ENCODE peak calls at places on chromosomes 1 and 21, in four cellular contexts. One of them, this sample, is unnamed.

GRCh38 chr1:9295884-9296283 is 3.2 kb downstream of the SPSB1 start:
- DNase-seq in WTC11: no peak
- DNase-seq in K562: no peak
- DNase-seq in SK-N-SH: no peak
- DNase-seq in this sample: no peak

GRCh38 chr1:223462047-223462446 is 68.8 kb downstream of the CCDC185 start:
- DNase-seq in WTC11: no peak
- DNase-seq in K562: no peak
- DNase-seq in SK-N-SH: no peak
- DNase-seq in this sample: no peak

GRCh38 chr1:156246762-156247459 is 945 bp downstream of the PAQR6 start:
- DNase-seq in WTC11: no peak
- DNase-seq in K562: peak
- DNase-seq in SK-N-SH: no peak
- DNase-seq in this sample: no peak

GRCh38 chr1:200896571-200897187 is 2.0 kb downstream of the INAVA start:
- DNase-seq in WTC11: no peak
- DNase-seq in K562: no peak
- DNase-seq in SK-N-SH: no peak
- DNase-seq in this sample: no peak

GRCh38 chr1:5507340-5507739 is 484.9 kb downstream of the NPHP4 start:
- DNase-seq in WTC11: no peak
- DNase-seq in K562: no peak
- DNase-seq in SK-N-SH: no peak
- DNase-seq in this sample: no peak

GRCh38 chr1:37338658-37339057 is 135.7 kb upstream of the ZC3H12A start:
- DNase-seq in WTC11: no peak
- DNase-seq in K562: no peak
- DNase-seq in SK-N-SH: peak
- DNase-seq in this sample: no peak

GRCh38 chr1:195345149-195345548 is 1263.1 kb downstream of the KCNT2 start:
- DNase-seq in WTC11: peak
- DNase-seq in K562: no peak
- DNase-seq in SK-N-SH: no peak
- DNase-seq in this sample: no peak

GRCh38 chr1:34759472-34760357 is at the start of gene GJB4:
- DNase-seq in WTC11: no peak
- DNase-seq in K562: no peak
- DNase-seq in SK-N-SH: no peak
- DNase-seq in this sample: no peak

GRCh38 chr1:8120693-8121260 is 94.7 kb upstream of the ERRFI1 start:
- DNase-seq in WTC11: no peak
- DNase-seq in K562: no peak
- DNase-seq in SK-N-SH: no peak
- DNase-seq in this sample: peak

GRCh38 chr1:235999259-235999925 is 65.5 kb downstream of the NID1 start:
- DNase-seq in WTC11: no peak
- DNase-seq in K562: no peak
- DNase-seq in SK-N-SH: no peak
- DNase-seq in this sample: peak

GRCh38 chr21:26293291-26293946 is 122.8 kb upstream of the APP start:
- DNase-seq in WTC11: no peak
- DNase-seq in K562: no peak
- DNase-seq in SK-N-SH: no peak
- DNase-seq in this sample: no peak
- TF ChIP-seq USF1 in WTC11: no peak
- TF ChIP-seq USF1 in K562: no peak
- TF ChIP-seq USF1 in SK-N-SH: no peak
- TF ChIP-seq USF1 in this sample: no peak

DNA sequence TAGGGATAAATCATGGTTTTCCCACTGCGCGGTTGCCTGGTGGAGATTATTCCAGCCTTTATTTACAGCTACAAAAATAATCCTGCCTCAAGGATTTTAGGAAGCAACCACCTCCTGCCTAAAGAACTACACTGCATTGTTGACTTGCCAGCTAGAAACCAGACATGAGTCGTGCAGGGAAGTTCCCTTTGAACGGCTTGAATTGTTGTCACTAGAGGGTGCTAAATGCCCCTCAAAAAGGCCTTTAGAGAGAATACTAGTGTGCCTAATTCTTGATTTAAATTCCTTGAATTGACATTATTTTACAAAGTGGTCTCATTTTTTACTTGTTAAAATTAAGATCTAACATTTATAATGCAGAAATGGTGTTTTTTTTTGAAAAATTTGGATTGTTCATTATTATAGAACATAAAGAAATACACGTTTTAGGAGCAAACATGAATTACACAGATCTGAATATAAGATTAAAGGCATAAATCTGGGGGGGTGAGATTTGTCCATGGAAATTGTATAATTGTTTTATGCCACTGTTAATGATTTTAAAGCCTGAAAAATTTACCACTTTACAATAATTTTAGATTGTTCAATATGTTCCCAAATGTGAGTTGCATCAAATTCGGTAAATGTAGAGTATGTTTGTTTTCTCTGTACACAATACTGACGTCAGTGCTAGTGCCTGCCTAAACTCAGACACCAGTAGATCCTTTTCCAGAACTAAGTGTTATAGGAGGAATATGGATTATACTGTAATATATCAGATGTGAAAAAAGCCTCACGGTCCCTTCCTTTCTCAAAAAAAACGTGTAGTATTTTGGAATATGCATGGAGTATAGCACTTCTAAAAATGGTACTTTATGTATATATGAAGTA is 7.6 kb upstream of the ERG start:
- DNase-seq in WTC11: no peak
- DNase-seq in K562: no peak
- DNase-seq in SK-N-SH: peak
- DNase-seq in this sample: no peak
- TF ChIP-seq USF1 in WTC11: no peak
- TF ChIP-seq USF1 in K562: no peak
- TF ChIP-seq USF1 in SK-N-SH: no peak
- TF ChIP-seq USF1 in this sample: no peak

GRCh38 chr1:21590116-21590905 is 78.8 kb downstream of the RAP1GAP start:
- DNase-seq in WTC11: no peak
- DNase-seq in K562: no peak
- DNase-seq in SK-N-SH: peak
- DNase-seq in this sample: no peak
- TF ChIP-seq USF1 in WTC11: no peak
- TF ChIP-seq USF1 in K562: no peak
- TF ChIP-seq USF1 in SK-N-SH: no peak
- TF ChIP-seq USF1 in this sample: no peak

GRCh38 chr1:214187152-214187900 is 93.6 kb upstream of the SMYD2 start:
- DNase-seq in WTC11: peak
- DNase-seq in K562: no peak
- DNase-seq in SK-N-SH: peak
- DNase-seq in this sample: no peak
- TF ChIP-seq USF1 in WTC11: no peak
- TF ChIP-seq USF1 in K562: no peak
- TF ChIP-seq USF1 in SK-N-SH: no peak
- TF ChIP-seq USF1 in this sample: no peak

DNA sequence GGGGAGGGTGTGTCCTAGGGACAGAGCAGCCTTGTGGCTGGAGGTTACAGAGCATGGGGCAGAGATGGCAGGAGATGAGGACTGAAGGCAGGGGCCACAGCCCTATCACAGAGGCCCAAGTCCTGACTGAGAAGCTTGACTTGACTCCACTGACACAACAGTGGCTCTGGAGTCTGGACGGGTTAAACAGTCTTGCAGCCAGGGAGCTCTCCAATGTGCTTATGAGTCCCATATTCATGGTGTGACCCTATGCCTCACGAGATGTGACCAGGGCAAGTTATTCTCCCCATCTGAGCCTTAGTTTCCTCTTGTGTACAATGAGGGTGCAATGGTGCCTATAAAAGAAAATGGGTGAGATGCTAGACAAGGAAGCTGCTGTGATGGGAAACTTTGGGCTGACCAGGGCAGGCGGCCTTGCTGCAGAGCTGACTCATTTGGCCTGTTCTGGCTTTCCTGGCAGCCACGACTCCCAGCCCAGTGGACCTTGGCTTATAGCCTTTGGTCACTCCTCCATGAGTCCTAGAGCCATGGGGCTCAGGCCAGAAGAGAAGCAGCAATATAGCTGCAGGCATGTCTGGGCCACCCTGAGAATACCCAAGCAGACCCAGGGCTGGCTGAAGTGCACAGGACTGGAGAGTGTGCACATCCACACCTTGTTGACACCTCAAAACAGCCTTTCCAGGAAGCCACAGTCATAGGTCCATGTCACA is 2.8 kb upstream of the TTC22 start:
- DNase-seq in WTC11: no peak
- DNase-seq in K562: no peak
- DNase-seq in SK-N-SH: no peak
- DNase-seq in this sample: no peak
- TF ChIP-seq USF1 in WTC11: no peak
- TF ChIP-seq USF1 in K562: no peak
- TF ChIP-seq USF1 in SK-N-SH: no peak
- TF ChIP-seq USF1 in this sample: no peak

GRCh38 chr1:89941110-89941770 is 53.7 kb upstream of the ZNF326 start:
- DNase-seq in WTC11: no peak
- DNase-seq in K562: peak
- DNase-seq in SK-N-SH: no peak
- DNase-seq in this sample: peak
- TF ChIP-seq USF1 in WTC11: no peak
- TF ChIP-seq USF1 in K562: no peak
- TF ChIP-seq USF1 in SK-N-SH: no peak
- TF ChIP-seq USF1 in this sample: no peak

GRCh38 chr1:161072751-161073449 is 3.2 kb upstream of the ARHGAP30 start:
- DNase-seq in WTC11: no peak
- DNase-seq in K562: no peak
- DNase-seq in SK-N-SH: no peak
- DNase-seq in this sample: no peak

GRCh38 chr1:161073474-161074121 is 3.9 kb upstream of the ARHGAP30 start:
- DNase-seq in WTC11: no peak
- DNase-seq in K562: no peak
- DNase-seq in SK-N-SH: no peak
- DNase-seq in this sample: no peak

GRCh38 chr1:161070737-161071136 is 1.0 kb upstream of the ARHGAP30 start:
- DNase-seq in WTC11: no peak
- DNase-seq in K562: no peak
- DNase-seq in SK-N-SH: no peak
- DNase-seq in this sample: no peak

GRCh38 chr1:161069731-161070270 is at the start of gene ARHGAP30:
- DNase-seq in WTC11: no peak
- DNase-seq in K562: no peak
- DNase-seq in SK-N-SH: no peak
- DNase-seq in this sample: peak

DNA sequence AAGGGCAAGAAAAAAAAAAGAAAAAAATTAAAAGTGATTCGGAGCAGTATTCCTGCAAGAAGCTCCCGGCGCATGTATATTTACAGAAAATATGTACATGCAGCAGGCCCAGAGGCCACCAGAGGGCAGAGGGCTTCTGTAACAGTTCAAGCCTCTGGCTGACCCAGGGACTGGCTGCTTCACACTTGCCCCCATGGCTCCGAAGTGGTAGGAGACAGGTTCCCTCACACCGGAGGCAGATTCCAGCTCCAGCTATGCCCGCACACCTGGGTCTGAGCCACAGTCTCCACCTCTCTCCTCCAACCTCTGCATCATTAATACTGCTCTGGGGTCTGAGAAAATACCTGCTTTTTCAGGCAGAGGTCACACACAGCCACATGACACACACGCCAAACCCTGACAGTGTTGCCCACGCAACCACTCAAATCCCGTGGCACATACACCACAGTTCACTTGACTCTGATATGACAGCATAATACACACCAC is 2.2 kb upstream of the ARHGAP30 start:
- DNase-seq in WTC11: peak
- DNase-seq in K562: peak
- DNase-seq in SK-N-SH: peak
- DNase-seq in this sample: no peak
- TF ChIP-seq USF1 in WTC11: no peak
- TF ChIP-seq USF1 in K562: no peak
- TF ChIP-seq USF1 in SK-N-SH: no peak
- TF ChIP-seq USF1 in this sample: no peak